ENCODE peak calls at places on chromosome 15, in four cellular contexts. C is A549, L is RWPE2, O is brain microvascular endothelial cell. B is an unnamed sample.

GRCh38 chr15:40768492-40769309 is 1.1 kb upstream of the C15orf62 start:
- DNase-seq in O (no peak), L (no peak), C (no peak), B (no peak)

GRCh38 chr15:74620636-74621545 is 5.3 kb downstream of the CLK3 start:
- DNase-seq in C (peak), L (no peak), O (peak), B (peak)

GRCh38 chr15:33083232-33084006 is 111.1 kb downstream of the FMN1 start:
- DNase-seq in O (no peak), L (no peak), C (no peak), B (no peak)

GRCh38 chr15:38274135-38274534 is 21.5 kb downstream of the SPRED1 start:
- DNase-seq in O (no peak), C (no peak), L (no peak), B (no peak)

GRCh38 chr15:63366451-63366850 is 15.2 kb downstream of the CA12 start:
- DNase-seq in O (no peak), C (no peak), L (no peak), B (no peak)

GRCh38 chr15:79089331-79089889 is 1.2 kb downstream of the RASGRF1 start:
- DNase-seq in C (no peak), L (peak), O (no peak), B (peak)

GRCh38 chr15:72105111-72105510 is 12.8 kb downstream of the MYO9A start:
- DNase-seq in L (no peak), C (no peak), O (no peak), B (no peak)

GRCh38 chr15:43529587-43530345 is 12.4 kb downstream of the MAP1A start:
- DNase-seq in C (no peak), O (no peak), L (no peak), B (no peak)

GRCh38 chr15:30036304-30036703 is 46.5 kb upstream of the GOLGA8J start:
- DNase-seq in O (no peak), L (no peak), C (no peak), B (no peak)

GRCh38 chr15:63277044-63277892 is at the start of gene APH1B:
- DNase-seq in C (peak), L (peak), O (no peak), B (peak)

GRCh38 chr15:60945196-60945595 is 283.9 kb downstream of the RORA start:
- DNase-seq in O (no peak), L (no peak), C (no peak), B (no peak)

GRCh38 chr15:74770211-74770892 is 11.5 kb upstream of the CSK start:
- DNase-seq in C (no peak), O (no peak), L (no peak), B (no peak)

GRCh38 chr15:37783290-37783689 is 151.2 kb upstream of the TMCO5A start:
- DNase-seq in L (no peak), C (no peak), O (no peak), B (no peak)

GRCh38 chr15:100802421-100803157 is 77.0 kb upstream of the ALDH1A3 start:
- DNase-seq in L (no peak), C (no peak), O (no peak), B (no peak)

GRCh38 chr15:77915261-77915960 is 162.1 kb downstream of the TBC1D2B start:
- DNase-seq in O (no peak), C (no peak), L (peak), B (no peak)

GRCh38 chr15:40405501-40406381 is at the start of gene IVD:
- DNase-seq in C (peak), L (peak), O (peak), B (peak)

GRCh38 chr15:27730878-27731277 is 368.2 kb downstream of the OCA2 start:
- DNase-seq in O (no peak), C (no peak), L (no peak), B (no peak)

GRCh38 chr15:29924750-29925149 is 102.5 kb upstream of the TJP1 start:
- DNase-seq in C (peak), L (peak), O (peak), B (no peak)

GRCh38 chr15:87967951-87968350 is 288.6 kb downstream of the NTRK3 start:
- DNase-seq in O (no peak), C (no peak), L (no peak), B (no peak)

GRCh38 chr15:29820802-29821160 is 1.5 kb downstream of the TJP1 start:
- DNase-seq in C (no peak), O (no peak), L (no peak), B (no peak)

GRCh38 chr15:92068121-92068520 is 214.6 kb downstream of the SLCO3A1 start:
- DNase-seq in O (no peak), L (no peak), C (no peak), B (no peak)
- H3K4me3 ChIP-seq in O (no peak), L (no peak), C (no peak), B (no peak)

GRCh38 chr15:41971893-41972340 is 440 bp downstream of the EHD4 start:
- DNase-seq in L (no peak), C (no peak), O (no peak), B (peak)

GRCh38 chr15:41968738-41969137 is 3.6 kb downstream of the EHD4 start:
- DNase-seq in C (no peak), O (no peak), L (no peak), B (no peak)

GRCh38 chr15:41970456-41970855 is 1.9 kb downstream of the EHD4 start:
- DNase-seq in C (no peak), O (no peak), L (no peak), B (no peak)

GRCh38 chr15:41971089-41971892 is 1.1 kb downstream of the EHD4 start:
- DNase-seq in C (peak), O (peak), L (no peak), B (peak)

GRCh38 chr15:41969851-41970431 is 2.4 kb downstream of the EHD4 start:
- DNase-seq in L (no peak), C (no peak), O (peak), B (no peak)
- H3K27ac ChIP-seq in L (peak), C (no peak), O (no peak), B (no peak)

DNA sequence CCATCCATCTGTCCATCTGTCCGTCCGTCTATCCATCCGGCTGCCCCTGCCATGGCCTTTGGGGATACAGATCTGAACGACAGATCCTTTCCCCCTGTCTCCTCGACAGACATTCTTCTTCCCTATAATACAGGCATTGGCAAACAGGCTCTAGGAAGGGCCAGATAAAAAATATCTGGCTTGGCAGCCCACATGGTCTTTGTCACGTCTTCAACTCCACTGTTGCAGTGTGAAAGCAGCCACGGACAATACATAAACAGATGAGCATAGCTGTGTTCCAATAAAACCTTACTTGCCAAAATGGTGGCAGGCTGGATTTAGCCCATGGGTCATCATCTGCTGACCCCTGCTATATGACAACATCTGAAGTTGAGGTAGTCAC is 128.5 kb upstream of the SMAD3 start:
- DNase-seq in O (no peak), L (no peak), C (no peak), B (no peak)
- H3K4me3 ChIP-seq in O (peak), L (no peak), C (no peak), B (no peak)

GRCh38 chr15:84752700-84753099 is 4.3 kb downstream of the ZNF592 start:
- DNase-seq in O (no peak), C (no peak), L (no peak), B (no peak)
- H3K27ac ChIP-seq in O (peak), C (peak), L (no peak), B (no peak)

GRCh38 chr15:96416934-96417759 is 86.6 kb downstream of the NR2F2 start:
- DNase-seq in O (no peak), L (no peak), C (peak), B (no peak)

GRCh38 chr15:96417760-96418130 is 87.2 kb downstream of the NR2F2 start:
- DNase-seq in L (no peak), C (no peak), O (no peak), B (no peak)

GRCh38 chr15:96415513-96416217 is 85.2 kb downstream of the NR2F2 start:
- DNase-seq in C (no peak), O (no peak), L (no peak), B (no peak)

GRCh38 chr15:96414875-96415274 is 84.4 kb downstream of the NR2F2 start:
- DNase-seq in L (peak), C (no peak), O (no peak), B (no peak)

DNA sequence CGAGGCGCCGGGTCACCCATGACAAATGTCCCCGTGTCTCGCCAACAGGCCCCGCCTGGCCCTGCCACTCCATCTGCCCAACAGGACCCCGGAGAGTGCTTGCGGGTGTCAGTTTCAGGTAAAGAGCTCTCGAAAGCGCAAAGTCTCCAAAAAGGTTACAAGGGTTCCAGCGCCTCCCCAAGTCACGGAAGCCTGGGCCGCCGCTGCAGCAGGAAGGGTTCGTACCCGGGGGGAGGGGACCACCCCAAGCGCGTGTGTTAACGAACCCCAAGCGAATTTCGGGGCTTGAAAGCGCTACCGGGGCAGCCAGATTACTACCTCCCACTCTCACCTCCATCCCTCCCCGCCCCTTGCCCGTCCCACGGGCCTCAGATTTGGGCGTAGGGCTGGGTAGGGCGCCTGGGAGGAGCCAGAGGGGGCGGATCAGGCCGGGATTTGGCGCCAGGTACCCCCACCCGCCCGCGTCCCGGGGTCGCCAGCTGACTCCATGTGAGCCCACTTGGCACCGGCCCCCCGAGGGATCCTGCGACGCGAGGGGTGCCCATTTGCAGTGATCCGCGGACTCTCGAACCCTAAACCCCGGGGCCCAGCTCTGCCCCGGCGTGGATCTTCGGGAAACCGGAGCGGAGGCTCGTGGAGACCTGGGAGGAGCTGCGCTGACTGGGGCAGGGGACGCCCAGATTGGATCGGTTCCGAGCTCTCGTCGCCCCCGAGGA is 85.9 kb downstream of the NR2F2 start:
- DNase-seq in O (no peak), C (no peak), L (no peak), B (no peak)
- H3K4me3 ChIP-seq in O (peak), C (peak), L (no peak), B (no peak)

DNA sequence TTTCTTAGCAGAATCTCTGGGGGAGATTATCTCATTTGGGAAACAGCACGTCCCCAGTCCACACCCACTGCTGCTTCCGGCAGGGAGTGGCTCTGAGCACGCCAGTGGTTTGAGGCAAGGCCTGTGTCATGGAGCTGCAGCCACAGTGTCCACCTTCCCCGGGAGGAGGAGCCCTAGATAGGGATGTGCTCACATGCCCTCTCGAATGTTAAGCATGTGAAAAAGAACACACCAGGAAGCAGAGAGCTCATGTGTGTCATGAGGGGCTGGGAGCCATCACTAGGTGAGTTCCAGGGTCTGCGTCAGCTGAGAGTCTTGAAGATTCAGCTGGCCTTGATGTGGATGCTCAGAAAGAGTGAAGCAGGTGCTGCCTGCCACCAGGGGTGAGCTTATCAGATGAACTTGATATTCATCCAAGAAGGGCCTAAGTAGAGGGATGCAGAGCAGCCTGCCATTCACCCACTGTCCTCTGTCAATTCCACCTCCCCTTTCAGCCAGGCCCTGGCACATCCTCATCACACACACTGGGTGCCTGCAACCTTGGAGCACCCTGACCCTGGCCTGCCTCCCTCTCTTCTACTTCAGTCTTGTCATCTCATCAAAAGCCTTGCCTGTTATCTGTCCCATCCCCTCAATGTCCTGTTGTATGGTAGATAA is 16.3 kb downstream of the ITGA11 start:
- DNase-seq in L (peak), O (no peak), C (no peak), B (no peak)
- H3K27ac ChIP-seq in L (no peak), O (no peak), C (peak), B (no peak)